ENCODE peak calls at places on chromosomes 3 and 15, in seven cellular contexts. One of them, this sample, is unnamed.
A peak's percentile ranks its signal among the peaks of the same experiment; 100 is the strongest.

GRCh38 chr3:94405258-94406035 is 342.6 kb downstream of the NSUN3 start:
- DNase-seq in activated CD8-positive, alpha-beta memory T cell treated with anti-CD3 and anti-CD28 coated beads, Interleukin-2, amount 50 U/mL, for 4 hours: no peak
- DNase-seq in stimulated activated naive B cell treated with anti-CD40 and anti-IgM and Interleukin-4, amounts not matched to agents 10 μg/mL and 1 μg/mL and 100 μg/mL, for 72 hours: no peak
- DNase-seq in aorta: no peak
- DNase-seq in stimulated activated CD8-positive, alpha-beta memory T cell treated with anti-CD3 and anti-CD28 coated beads, Interleukin-15, amount 100 ng/mL, for 24 hours: no peak
- DNase-seq in stomach: no peak
- DNase-seq in activated CD8-positive, alpha-beta T cell treated with anti-CD3 and anti-CD28 coated beads for 36 hours: no peak
- DNase-seq in this sample: no peak

GRCh38 chr3:178736300-178736699 is 200.1 kb downstream of the KCNMB2 start:
- DNase-seq in activated CD8-positive, alpha-beta memory T cell treated with anti-CD3 and anti-CD28 coated beads, Interleukin-2, amount 50 U/mL, for 4 hours: no peak
- DNase-seq in stimulated activated naive B cell treated with anti-CD40 and anti-IgM and Interleukin-4, amounts not matched to agents 10 μg/mL and 1 μg/mL and 100 μg/mL, for 72 hours: no peak
- DNase-seq in aorta: no peak
- DNase-seq in stimulated activated CD8-positive, alpha-beta memory T cell treated with anti-CD3 and anti-CD28 coated beads, Interleukin-15, amount 100 ng/mL, for 24 hours: no peak
- DNase-seq in stomach: peak; percentile 53
- DNase-seq in activated CD8-positive, alpha-beta T cell treated with anti-CD3 and anti-CD28 coated beads for 36 hours: no peak
- DNase-seq in this sample: no peak

GRCh38 chr3:15291589-15292541 is 40.5 kb downstream of the SH3BP5 start:
- DNase-seq in activated CD8-positive, alpha-beta memory T cell treated with anti-CD3 and anti-CD28 coated beads, Interleukin-2, amount 50 U/mL, for 4 hours: peak; percentile 43
- DNase-seq in stimulated activated naive B cell treated with anti-CD40 and anti-IgM and Interleukin-4, amounts not matched to agents 10 μg/mL and 1 μg/mL and 100 μg/mL, for 72 hours: peak; percentile 49
- DNase-seq in aorta: no peak
- DNase-seq in stimulated activated CD8-positive, alpha-beta memory T cell treated with anti-CD3 and anti-CD28 coated beads, Interleukin-15, amount 100 ng/mL, for 24 hours: no peak
- DNase-seq in stomach: no peak
- DNase-seq in activated CD8-positive, alpha-beta T cell treated with anti-CD3 and anti-CD28 coated beads for 36 hours: peak; percentile 85
- DNase-seq in this sample: no peak

GRCh38 chr3:43754316-43754715 is 63.6 kb downstream of the ABHD5 start:
- DNase-seq in activated CD8-positive, alpha-beta memory T cell treated with anti-CD3 and anti-CD28 coated beads, Interleukin-2, amount 50 U/mL, for 4 hours: no peak
- DNase-seq in stimulated activated naive B cell treated with anti-CD40 and anti-IgM and Interleukin-4, amounts not matched to agents 10 μg/mL and 1 μg/mL and 100 μg/mL, for 72 hours: no peak
- DNase-seq in aorta: no peak
- DNase-seq in stimulated activated CD8-positive, alpha-beta memory T cell treated with anti-CD3 and anti-CD28 coated beads, Interleukin-15, amount 100 ng/mL, for 24 hours: no peak
- DNase-seq in stomach: no peak
- DNase-seq in activated CD8-positive, alpha-beta T cell treated with anti-CD3 and anti-CD28 coated beads for 36 hours: no peak
- DNase-seq in this sample: no peak

GRCh38 chr15:34799149-34799824 is 3.9 kb upstream of the ACTC1 start:
- DNase-seq in activated CD8-positive, alpha-beta memory T cell treated with anti-CD3 and anti-CD28 coated beads, Interleukin-2, amount 50 U/mL, for 4 hours: no peak
- DNase-seq in stimulated activated naive B cell treated with anti-CD40 and anti-IgM and Interleukin-4, amounts not matched to agents 10 μg/mL and 1 μg/mL and 100 μg/mL, for 72 hours: no peak
- DNase-seq in aorta: peak; percentile 87
- DNase-seq in stimulated activated CD8-positive, alpha-beta memory T cell treated with anti-CD3 and anti-CD28 coated beads, Interleukin-15, amount 100 ng/mL, for 24 hours: no peak
- DNase-seq in stomach: peak; percentile 55
- DNase-seq in activated CD8-positive, alpha-beta T cell treated with anti-CD3 and anti-CD28 coated beads for 36 hours: no peak
- DNase-seq in this sample: no peak

GRCh38 chr3:60536420-60536819 is 714.8 kb downstream of the FHIT start:
- DNase-seq in activated CD8-positive, alpha-beta memory T cell treated with anti-CD3 and anti-CD28 coated beads, Interleukin-2, amount 50 U/mL, for 4 hours: no peak
- DNase-seq in stimulated activated naive B cell treated with anti-CD40 and anti-IgM and Interleukin-4, amounts not matched to agents 10 μg/mL and 1 μg/mL and 100 μg/mL, for 72 hours: no peak
- DNase-seq in aorta: no peak
- DNase-seq in stimulated activated CD8-positive, alpha-beta memory T cell treated with anti-CD3 and anti-CD28 coated beads, Interleukin-15, amount 100 ng/mL, for 24 hours: no peak
- DNase-seq in stomach: no peak
- DNase-seq in activated CD8-positive, alpha-beta T cell treated with anti-CD3 and anti-CD28 coated beads for 36 hours: no peak
- DNase-seq in this sample: no peak

GRCh38 chr3:171290680-171291079 is 169.5 kb downstream of the TNIK start:
- DNase-seq in activated CD8-positive, alpha-beta memory T cell treated with anti-CD3 and anti-CD28 coated beads, Interleukin-2, amount 50 U/mL, for 4 hours: no peak
- DNase-seq in stimulated activated naive B cell treated with anti-CD40 and anti-IgM and Interleukin-4, amounts not matched to agents 10 μg/mL and 1 μg/mL and 100 μg/mL, for 72 hours: no peak
- DNase-seq in aorta: no peak
- DNase-seq in stimulated activated CD8-positive, alpha-beta memory T cell treated with anti-CD3 and anti-CD28 coated beads, Interleukin-15, amount 100 ng/mL, for 24 hours: no peak
- DNase-seq in stomach: no peak
- DNase-seq in activated CD8-positive, alpha-beta T cell treated with anti-CD3 and anti-CD28 coated beads for 36 hours: no peak
- DNase-seq in this sample: no peak

GRCh38 chr3:16724487-16724886 is 119.3 kb upstream of the DAZL start:
- DNase-seq in activated CD8-positive, alpha-beta memory T cell treated with anti-CD3 and anti-CD28 coated beads, Interleukin-2, amount 50 U/mL, for 4 hours: no peak
- DNase-seq in stimulated activated naive B cell treated with anti-CD40 and anti-IgM and Interleukin-4, amounts not matched to agents 10 μg/mL and 1 μg/mL and 100 μg/mL, for 72 hours: no peak
- DNase-seq in aorta: no peak
- DNase-seq in stimulated activated CD8-positive, alpha-beta memory T cell treated with anti-CD3 and anti-CD28 coated beads, Interleukin-15, amount 100 ng/mL, for 24 hours: no peak
- DNase-seq in stomach: no peak
- DNase-seq in activated CD8-positive, alpha-beta T cell treated with anti-CD3 and anti-CD28 coated beads for 36 hours: no peak
- DNase-seq in this sample: no peak

GRCh38 chr3:131957511-131957910 is 77.3 kb downstream of the CPNE4 start:
- DNase-seq in activated CD8-positive, alpha-beta memory T cell treated with anti-CD3 and anti-CD28 coated beads, Interleukin-2, amount 50 U/mL, for 4 hours: no peak
- DNase-seq in stimulated activated naive B cell treated with anti-CD40 and anti-IgM and Interleukin-4, amounts not matched to agents 10 μg/mL and 1 μg/mL and 100 μg/mL, for 72 hours: no peak
- DNase-seq in aorta: no peak
- DNase-seq in stimulated activated CD8-positive, alpha-beta memory T cell treated with anti-CD3 and anti-CD28 coated beads, Interleukin-15, amount 100 ng/mL, for 24 hours: no peak
- DNase-seq in stomach: no peak
- DNase-seq in activated CD8-positive, alpha-beta T cell treated with anti-CD3 and anti-CD28 coated beads for 36 hours: no peak
- DNase-seq in this sample: no peak

GRCh38 chr3:126927405-126927750 is 55.5 kb upstream of the PLXNA1 start:
- DNase-seq in activated CD8-positive, alpha-beta memory T cell treated with anti-CD3 and anti-CD28 coated beads, Interleukin-2, amount 50 U/mL, for 4 hours: no peak
- DNase-seq in stimulated activated naive B cell treated with anti-CD40 and anti-IgM and Interleukin-4, amounts not matched to agents 10 μg/mL and 1 μg/mL and 100 μg/mL, for 72 hours: no peak
- DNase-seq in aorta: no peak
- DNase-seq in stimulated activated CD8-positive, alpha-beta memory T cell treated with anti-CD3 and anti-CD28 coated beads, Interleukin-15, amount 100 ng/mL, for 24 hours: no peak
- DNase-seq in stomach: no peak
- DNase-seq in activated CD8-positive, alpha-beta T cell treated with anti-CD3 and anti-CD28 coated beads for 36 hours: no peak
- DNase-seq in this sample: no peak

GRCh38 chr15:31197497-31198414 is 96.2 kb upstream of the TRPM1 start:
- DNase-seq in activated CD8-positive, alpha-beta memory T cell treated with anti-CD3 and anti-CD28 coated beads, Interleukin-2, amount 50 U/mL, for 4 hours: peak; percentile 39
- DNase-seq in stimulated activated naive B cell treated with anti-CD40 and anti-IgM and Interleukin-4, amounts not matched to agents 10 μg/mL and 1 μg/mL and 100 μg/mL, for 72 hours: peak; percentile 67
- DNase-seq in aorta: no peak
- DNase-seq in stimulated activated CD8-positive, alpha-beta memory T cell treated with anti-CD3 and anti-CD28 coated beads, Interleukin-15, amount 100 ng/mL, for 24 hours: no peak
- DNase-seq in stomach: peak; percentile 54
- DNase-seq in activated CD8-positive, alpha-beta T cell treated with anti-CD3 and anti-CD28 coated beads for 36 hours: peak; percentile 59
- DNase-seq in this sample: no peak

GRCh38 chr3:127655641-127656040 is 17.1 kb upstream of the ABTB1 start:
- DNase-seq in activated CD8-positive, alpha-beta memory T cell treated with anti-CD3 and anti-CD28 coated beads, Interleukin-2, amount 50 U/mL, for 4 hours: no peak
- DNase-seq in stimulated activated naive B cell treated with anti-CD40 and anti-IgM and Interleukin-4, amounts not matched to agents 10 μg/mL and 1 μg/mL and 100 μg/mL, for 72 hours: no peak
- DNase-seq in aorta: no peak
- DNase-seq in stimulated activated CD8-positive, alpha-beta memory T cell treated with anti-CD3 and anti-CD28 coated beads, Interleukin-15, amount 100 ng/mL, for 24 hours: no peak
- DNase-seq in stomach: no peak
- DNase-seq in activated CD8-positive, alpha-beta T cell treated with anti-CD3 and anti-CD28 coated beads for 36 hours: no peak
- DNase-seq in this sample: no peak

GRCh38 chr3:13167064-13167743 is 94.0 kb upstream of the IQSEC1 start:
- DNase-seq in activated CD8-positive, alpha-beta memory T cell treated with anti-CD3 and anti-CD28 coated beads, Interleukin-2, amount 50 U/mL, for 4 hours: no peak
- DNase-seq in stimulated activated naive B cell treated with anti-CD40 and anti-IgM and Interleukin-4, amounts not matched to agents 10 μg/mL and 1 μg/mL and 100 μg/mL, for 72 hours: no peak
- DNase-seq in aorta: no peak
- DNase-seq in stimulated activated CD8-positive, alpha-beta memory T cell treated with anti-CD3 and anti-CD28 coated beads, Interleukin-15, amount 100 ng/mL, for 24 hours: no peak
- DNase-seq in stomach: no peak
- DNase-seq in activated CD8-positive, alpha-beta T cell treated with anti-CD3 and anti-CD28 coated beads for 36 hours: no peak
- DNase-seq in this sample: no peak

GRCh38 chr15:98727115-98728040 is 79.0 kb downstream of the IGF1R start:
- DNase-seq in activated CD8-positive, alpha-beta memory T cell treated with anti-CD3 and anti-CD28 coated beads, Interleukin-2, amount 50 U/mL, for 4 hours: no peak
- DNase-seq in stimulated activated naive B cell treated with anti-CD40 and anti-IgM and Interleukin-4, amounts not matched to agents 10 μg/mL and 1 μg/mL and 100 μg/mL, for 72 hours: no peak
- DNase-seq in aorta: peak; percentile 93
- DNase-seq in stimulated activated CD8-positive, alpha-beta memory T cell treated with anti-CD3 and anti-CD28 coated beads, Interleukin-15, amount 100 ng/mL, for 24 hours: no peak
- DNase-seq in stomach: peak; percentile 92
- DNase-seq in activated CD8-positive, alpha-beta T cell treated with anti-CD3 and anti-CD28 coated beads for 36 hours: no peak
- DNase-seq in this sample: peak; percentile 87

GRCh38 chr3:20073683-20074082 is 33.4 kb downstream of the KAT2B start:
- DNase-seq in activated CD8-positive, alpha-beta memory T cell treated with anti-CD3 and anti-CD28 coated beads, Interleukin-2, amount 50 U/mL, for 4 hours: no peak
- DNase-seq in stimulated activated naive B cell treated with anti-CD40 and anti-IgM and Interleukin-4, amounts not matched to agents 10 μg/mL and 1 μg/mL and 100 μg/mL, for 72 hours: no peak
- DNase-seq in aorta: no peak
- DNase-seq in stimulated activated CD8-positive, alpha-beta memory T cell treated with anti-CD3 and anti-CD28 coated beads, Interleukin-15, amount 100 ng/mL, for 24 hours: no peak
- DNase-seq in stomach: no peak
- DNase-seq in activated CD8-positive, alpha-beta T cell treated with anti-CD3 and anti-CD28 coated beads for 36 hours: no peak
- DNase-seq in this sample: no peak

GRCh38 chr3:73710340-73710739 is 85.6 kb upstream of the PDZRN3 start:
- DNase-seq in activated CD8-positive, alpha-beta memory T cell treated with anti-CD3 and anti-CD28 coated beads, Interleukin-2, amount 50 U/mL, for 4 hours: no peak
- DNase-seq in stimulated activated naive B cell treated with anti-CD40 and anti-IgM and Interleukin-4, amounts not matched to agents 10 μg/mL and 1 μg/mL and 100 μg/mL, for 72 hours: no peak
- DNase-seq in aorta: no peak
- DNase-seq in stimulated activated CD8-positive, alpha-beta memory T cell treated with anti-CD3 and anti-CD28 coated beads, Interleukin-15, amount 100 ng/mL, for 24 hours: no peak
- DNase-seq in stomach: no peak
- DNase-seq in activated CD8-positive, alpha-beta T cell treated with anti-CD3 and anti-CD28 coated beads for 36 hours: no peak
- DNase-seq in this sample: no peak

GRCh38 chr3:45210308-45211038 is 15.6 kb downstream of the TMEM158 start:
- DNase-seq in activated CD8-positive, alpha-beta memory T cell treated with anti-CD3 and anti-CD28 coated beads, Interleukin-2, amount 50 U/mL, for 4 hours: peak; percentile 85
- DNase-seq in stimulated activated naive B cell treated with anti-CD40 and anti-IgM and Interleukin-4, amounts not matched to agents 10 μg/mL and 1 μg/mL and 100 μg/mL, for 72 hours: peak; percentile 38
- DNase-seq in aorta: peak; percentile 93
- DNase-seq in stimulated activated CD8-positive, alpha-beta memory T cell treated with anti-CD3 and anti-CD28 coated beads, Interleukin-15, amount 100 ng/mL, for 24 hours: peak; percentile 45
- DNase-seq in stomach: peak; percentile 90
- DNase-seq in activated CD8-positive, alpha-beta T cell treated with anti-CD3 and anti-CD28 coated beads for 36 hours: peak; percentile 83
- DNase-seq in this sample: peak; percentile 83

GRCh38 chr3:111336511-111336910 is 205.5 kb upstream of the CD96 start:
- DNase-seq in activated CD8-positive, alpha-beta memory T cell treated with anti-CD3 and anti-CD28 coated beads, Interleukin-2, amount 50 U/mL, for 4 hours: no peak
- DNase-seq in stimulated activated naive B cell treated with anti-CD40 and anti-IgM and Interleukin-4, amounts not matched to agents 10 μg/mL and 1 μg/mL and 100 μg/mL, for 72 hours: no peak
- DNase-seq in aorta: no peak
- DNase-seq in stimulated activated CD8-positive, alpha-beta memory T cell treated with anti-CD3 and anti-CD28 coated beads, Interleukin-15, amount 100 ng/mL, for 24 hours: no peak
- DNase-seq in stomach: no peak
- DNase-seq in activated CD8-positive, alpha-beta T cell treated with anti-CD3 and anti-CD28 coated beads for 36 hours: no peak
- DNase-seq in this sample: no peak

GRCh38 chr3:127953092-127953491 is 38.1 kb downstream of the KBTBD12 start:
- DNase-seq in activated CD8-positive, alpha-beta memory T cell treated with anti-CD3 and anti-CD28 coated beads, Interleukin-2, amount 50 U/mL, for 4 hours: no peak
- DNase-seq in stimulated activated naive B cell treated with anti-CD40 and anti-IgM and Interleukin-4, amounts not matched to agents 10 μg/mL and 1 μg/mL and 100 μg/mL, for 72 hours: no peak
- DNase-seq in aorta: no peak
- DNase-seq in stimulated activated CD8-positive, alpha-beta memory T cell treated with anti-CD3 and anti-CD28 coated beads, Interleukin-15, amount 100 ng/mL, for 24 hours: no peak
- DNase-seq in stomach: no peak
- DNase-seq in activated CD8-positive, alpha-beta T cell treated with anti-CD3 and anti-CD28 coated beads for 36 hours: no peak
- DNase-seq in this sample: no peak

GRCh38 chr3:83457516-83457915 is 1501.3 kb upstream of the CADM2 start:
- DNase-seq in activated CD8-positive, alpha-beta memory T cell treated with anti-CD3 and anti-CD28 coated beads, Interleukin-2, amount 50 U/mL, for 4 hours: no peak
- DNase-seq in stimulated activated naive B cell treated with anti-CD40 and anti-IgM and Interleukin-4, amounts not matched to agents 10 μg/mL and 1 μg/mL and 100 μg/mL, for 72 hours: no peak
- DNase-seq in aorta: no peak
- DNase-seq in stimulated activated CD8-positive, alpha-beta memory T cell treated with anti-CD3 and anti-CD28 coated beads, Interleukin-15, amount 100 ng/mL, for 24 hours: no peak
- DNase-seq in stomach: no peak
- DNase-seq in activated CD8-positive, alpha-beta T cell treated with anti-CD3 and anti-CD28 coated beads for 36 hours: no peak
- DNase-seq in this sample: no peak

GRCh38 chr3:59609967-59610366 is 560.1 kb upstream of the CFAP20DC start:
- DNase-seq in activated CD8-positive, alpha-beta memory T cell treated with anti-CD3 and anti-CD28 coated beads, Interleukin-2, amount 50 U/mL, for 4 hours: no peak
- DNase-seq in stimulated activated naive B cell treated with anti-CD40 and anti-IgM and Interleukin-4, amounts not matched to agents 10 μg/mL and 1 μg/mL and 100 μg/mL, for 72 hours: no peak
- DNase-seq in aorta: no peak
- DNase-seq in stimulated activated CD8-positive, alpha-beta memory T cell treated with anti-CD3 and anti-CD28 coated beads, Interleukin-15, amount 100 ng/mL, for 24 hours: no peak
- DNase-seq in stomach: no peak
- DNase-seq in activated CD8-positive, alpha-beta T cell treated with anti-CD3 and anti-CD28 coated beads for 36 hours: no peak
- DNase-seq in this sample: no peak